ENCODE peak calls at places on chromosomes 6 and 20, in ten cellular contexts. J is bronchial epithelial cell; Y is HCT116; I is CD8-positive, alpha-beta T cell; P is psoas muscle; B is IMR-90; T is mammary epithelial cell; G is GM06990; A is lower lobe of right lung; L is heart right ventricle. O is an unnamed sample.

GRCh38 chr6:329888-330691 is 37.8 kb downstream of the DUSP22 start:
- DNase-seq in B (peak; percentile 22), G (no peak), I (no peak), Y (no peak), T (no peak), P (no peak), A (peak; percentile 49), L (no peak), J (no peak), O (no peak)

GRCh38 chr6:148803979-148804378 is 57.1 kb downstream of the UST start:
- DNase-seq in P (no peak), A (no peak), B (peak; percentile 44), Y (no peak), T (peak; percentile 16), I (no peak), G (no peak), L (no peak), J (peak; percentile 23), O (no peak)

GRCh38 chr6:131602913-131603312 is 25.1 kb downstream of the MED23 start:
- DNase-seq in J (peak; percentile 55), L (no peak), T (peak; percentile 43), Y (no peak), P (no peak), I (no peak), B (peak; percentile 97), A (no peak), G (no peak), O (peak; percentile 64)

GRCh38 chr6:161272600-161273355 is 1.1 kb downstream of the AGPAT4 start:
- DNase-seq in J (peak; percentile 53), Y (peak; percentile 3), G (no peak), A (no peak), L (peak; percentile 27), T (peak; percentile 15), P (no peak), B (peak; percentile 59), I (no peak), O (no peak)

GRCh38 chr6:9062581-9062980 is 627.2 kb upstream of the SLC35B3 start:
- DNase-seq in B (no peak), Y (no peak), A (no peak), L (no peak), G (no peak), T (no peak), J (peak; percentile 56), I (no peak), P (no peak), O (no peak)

GRCh38 chr20:48358176-48358575 is 469.6 kb downstream of the PREX1 start:
- DNase-seq in B (no peak), L (no peak), A (no peak), I (no peak), T (no peak), G (no peak), Y (no peak), P (no peak), J (no peak), O (no peak)

GRCh38 chr6:19327684-19328083 is 509.5 kb upstream of the ID4 start:
- DNase-seq in T (no peak), P (no peak), Y (no peak), J (no peak), L (no peak), I (no peak), B (no peak), G (no peak), A (no peak), O (no peak)

GRCh38 chr6:75563032-75563431 is 38.6 kb upstream of the SENP6 start:
- DNase-seq in L (no peak), G (no peak), J (peak; percentile 60), I (no peak), A (no peak), P (no peak), B (peak; percentile 47), T (peak; percentile 30), Y (peak; percentile 48), O (no peak)

GRCh38 chr6:127606131-127606562 is 29.2 kb downstream of the C6orf58 start:
- DNase-seq in Y (peak; percentile 41), T (peak; percentile 31), B (peak; percentile 31), P (peak; percentile 31), I (peak; percentile 19), L (no peak), J (peak; percentile 32), G (no peak), A (no peak), O (no peak)

GRCh38 chr6:56270812-56271441 is 23.5 kb upstream of the COL21A1 start:
- DNase-seq in Y (no peak), A (no peak), L (no peak), T (no peak), P (no peak), B (no peak), I (no peak), G (no peak), J (no peak), O (no peak)

GRCh38 chr6:17096076-17096475 is 5.8 kb upstream of the STMND1 start:
- DNase-seq in G (no peak), P (no peak), Y (no peak), B (no peak), T (no peak), A (no peak), J (no peak), I (no peak), L (no peak), O (no peak)

GRCh38 chr6:14228571-14228970 is 111.0 kb downstream of the CD83 start:
- DNase-seq in P (no peak), I (peak; percentile 33), G (no peak), Y (no peak), T (no peak), L (no peak), A (no peak), J (no peak), B (peak; percentile 62), O (peak; percentile 67)

GRCh38 chr20:9147553-9148024 is 78.7 kb downstream of the PLCB4 start:
- DNase-seq in G (no peak), J (peak; percentile 61), B (peak; percentile 73), I (no peak), L (no peak), A (no peak), T (peak; percentile 9), P (no peak), Y (no peak), O (no peak)

DNA sequence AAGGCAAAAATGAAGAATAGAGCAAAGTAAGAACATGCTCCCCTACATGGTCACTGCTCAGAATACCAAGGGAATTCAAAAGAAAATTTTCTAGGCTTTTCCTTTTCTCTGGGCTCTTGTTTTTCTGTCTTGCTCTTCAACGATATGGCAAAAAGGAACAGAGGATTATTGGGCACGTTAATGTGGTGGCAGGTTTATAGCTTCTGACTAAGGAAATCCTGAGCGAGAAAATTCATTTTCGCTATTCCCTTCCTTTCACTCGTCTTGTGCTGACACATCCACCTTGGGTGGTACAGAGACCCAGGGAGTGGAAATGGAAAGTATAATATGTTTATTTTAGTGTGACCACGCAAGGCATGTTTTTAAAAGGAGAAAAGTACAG is 132.8 kb downstream of the TRIM27 start:
- DNase-seq in A (no peak), T (no peak), J (no peak), G (no peak), I (no peak), Y (no peak), B (no peak), L (no peak), P (no peak), O (no peak)
- H3K4me3 ChIP-seq in A (no peak overlapping the region), T (no peak overlapping the region), J (no peak overlapping the region), G (no peak overlapping the region), I (no peak overlapping the region), Y (peak overlapping the region; percentile 48), B (no peak overlapping the region), L (no peak overlapping the region), P (no peak overlapping the region), O (no peak overlapping the region)

GRCh38 chr6:53046274-53046673 is 18.9 kb upstream of the FBXO9 start:
- DNase-seq in L (no peak), A (no peak), G (no peak), T (no peak), Y (no peak), B (no peak), J (no peak), I (no peak), P (no peak), O (no peak)
- TF ChIP-seq CTCF in L (no peak), A (no peak), G (no peak), T (no peak), Y (no peak), B (no peak), J (no peak), I (no peak), P (no peak), O (no peak)

DNA sequence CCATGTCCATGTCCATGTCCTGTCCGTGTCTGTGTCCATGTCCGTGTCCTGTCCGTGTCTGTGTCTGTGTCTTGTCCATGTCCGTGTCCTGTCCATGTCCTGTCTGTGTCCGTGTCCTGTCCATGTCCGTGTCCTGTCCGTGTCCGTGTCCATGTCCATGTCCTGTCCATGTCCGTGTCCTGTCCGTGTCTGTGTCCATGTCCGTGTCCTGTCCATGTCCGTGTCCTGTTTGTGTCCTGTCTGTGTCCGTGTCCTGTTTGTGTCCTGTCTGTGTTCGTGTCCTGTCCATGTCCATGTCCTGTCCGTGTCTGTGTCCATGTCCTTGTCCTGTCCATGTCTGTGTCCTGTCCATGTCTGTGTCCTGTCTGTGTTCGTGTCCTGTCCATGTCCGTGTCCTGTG is 54.9 kb upstream of the BHLHE23 start:
- DNase-seq in T (no peak), J (no peak), B (no peak), A (peak; percentile 22), P (peak; percentile 30), L (no peak), G (no peak), Y (no peak), I (peak; percentile 8), O (no peak)
- H3K27me3 ChIP-seq in T (no peaks in the 10 kb centered on the region), J (no peaks in the 10 kb centered on the region), B (peaks cover 10% of the 10 kb centered on the region), A (peaks cover 58% of the 10 kb centered on the region), P (no peaks in the 10 kb centered on the region), L (peaks cover 50% of the 10 kb centered on the region), G (no peaks in the 10 kb centered on the region), Y (peaks cover 8% of the 10 kb centered on the region), I (peaks cover 3% of the 10 kb centered on the region), O (peaks cover 4% of the 10 kb centered on the region)

DNA sequence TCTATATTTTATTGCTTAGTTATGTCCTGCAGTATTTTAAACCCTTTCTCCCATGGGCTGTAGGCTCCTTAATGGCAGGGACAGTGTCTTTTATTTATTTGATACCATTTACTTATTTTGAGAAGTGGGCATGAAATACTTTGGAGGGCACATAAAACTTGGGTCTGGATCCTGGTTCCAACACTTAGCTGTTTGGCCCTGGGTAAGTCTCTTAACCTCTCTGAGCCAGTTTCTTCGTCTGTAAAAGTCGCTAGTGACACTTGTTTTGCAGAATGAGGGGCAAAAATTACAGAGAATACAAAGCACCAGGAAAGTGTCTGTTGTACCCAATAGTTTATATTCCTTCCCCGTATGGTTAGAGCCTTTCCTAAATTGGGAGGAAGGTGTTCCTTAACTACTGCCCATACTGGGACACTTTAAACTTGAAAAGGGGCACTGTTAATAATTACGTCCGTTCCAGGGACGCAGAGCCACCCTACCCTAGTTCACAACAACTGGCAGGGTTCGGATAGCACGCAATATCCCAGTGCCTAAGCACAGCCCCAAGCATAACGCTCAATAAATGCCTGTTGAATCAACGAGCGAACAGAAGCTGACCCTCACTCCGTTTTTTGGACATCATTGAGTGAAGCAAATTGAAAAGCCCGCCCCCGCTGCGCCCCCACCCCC is 6.0 kb upstream of the ARMC12 start:
- DNase-seq in J (no peak), P (no peak), I (no peak), G (no peak), Y (no peak), L (no peak), T (no peak), B (no peak), A (no peak), O (no peak)
- H3K4me3 ChIP-seq in J (no peak overlapping the region), P (peak overlapping the region; percentile 94), I (peak overlapping the region; percentile 36), G (peak overlapping the region; percentile 75), Y (peak overlapping the region; percentile 27), L (peak overlapping the region; percentile 77), T (no peak overlapping the region), B (peak overlapping the region; percentile 22), A (peak overlapping the region; percentile 73), O (peak overlapping the region; percentile 77)